ENCODE peak calls at places on chromosomes 1 and 21, in ten cellular contexts. B, D, V, X, C, F, E, U, N and R are unnamed samples. For H3K4me1 and H3K27me3, the result is how much of the 10 kb centered on the place peaks cover.

GRCh38 chr1:190258003-190258402 is 219.7 kb downstream of the BRINP3 start:
- DNase-seq in V (no peak), D (no peak), U (no peak), X (no peak), E (no peak), B (no peak), F (no peak), C (no peak), N (peak), R (no peak)

GRCh38 chr1:21200767-21201166 is 24.1 kb upstream of the EIF4G3 start:
- DNase-seq in F (no peak), X (no peak), D (no peak), U (peak), V (no peak), N (no peak), E (no peak), B (no peak), C (no peak), R (no peak)

GRCh38 chr1:245153081-245153644 is 1.6 kb upstream of the KIF26B start:
- DNase-seq in B (no peak), V (peak), N (peak), U (peak), E (peak), D (no peak), F (peak), C (peak), X (peak), R (peak)

GRCh38 chr1:63920154-63921117 is 146.6 kb downstream of the ROR1 start:
- DNase-seq in F (no peak), V (no peak), X (no peak), B (no peak), N (no peak), E (no peak), D (no peak), U (peak), C (no peak), R (no peak)

GRCh38 chr1:20997602-20998235 is 179.0 kb downstream of the EIF4G3 start:
- DNase-seq in U (no peak), F (no peak), B (no peak), D (no peak), N (no peak), X (no peak), E (no peak), V (no peak), C (no peak), R (no peak)

GRCh38 chr1:204578867-204579664 is 62.9 kb downstream of the MDM4 start:
- DNase-seq in V (no peak), C (peak), D (no peak), N (peak), E (no peak), U (no peak), B (no peak), F (no peak), X (peak), R (no peak)

GRCh38 chr1:54581621-54582035 is 33.6 kb downstream of the ACOT11 start:
- DNase-seq in F (no peak), U (peak), B (peak), C (peak), E (no peak), V (peak), X (no peak), D (peak), N (no peak), R (peak)

GRCh38 chr1:21680918-21681317 is 11.8 kb upstream of the RAP1GAP start:
- DNase-seq in U (peak), N (no peak), B (no peak), C (no peak), E (peak), V (no peak), X (no peak), F (no peak), D (no peak), R (no peak)

GRCh38 chr21:42505090-42505726 is 8.4 kb upstream of the SLC37A1 start:
- DNase-seq in N (no peak), B (no peak), C (no peak), V (no peak), D (no peak), X (no peak), U (no peak), F (no peak), E (no peak), R (no peak)

GRCh38 chr1:85172684-85173337 is 28.0 kb downstream of the SYDE2 start:
- DNase-seq in E (no peak), V (no peak), B (no peak), N (no peak), X (no peak), U (no peak), F (no peak), C (no peak), D (no peak), R (no peak)

GRCh38 chr1:84415386-84415785 is 17.1 kb downstream of the DNASE2B start:
- DNase-seq in D (no peak), U (peak), B (no peak), N (no peak), V (no peak), F (no peak), X (no peak), E (no peak), C (no peak), R (no peak)

GRCh38 chr1:222331765-222332164 is 216.1 kb downstream of the HHIPL2 start:
- DNase-seq in B (no peak), C (no peak), F (no peak), E (no peak), X (no peak), N (no peak), D (no peak), V (no peak), U (no peak), R (no peak)

GRCh38 chr1:15876357-15876756 is 28.9 kb downstream of the SPEN start:
- DNase-seq in E (peak), U (no peak), X (no peak), B (no peak), D (no peak), V (no peak), N (peak), C (no peak), F (no peak), R (no peak)

GRCh38 chr1:30663596-30664091 is 59.7 kb downstream of the MATN1 start:
- DNase-seq in V (no peak), U (no peak), D (no peak), B (no peak), C (peak), F (no peak), N (peak), X (no peak), E (no peak), R (peak)

GRCh38 chr1:231827337-231828105 is 200.9 kb downstream of the DISC1 start:
- DNase-seq in V (no peak), C (no peak), X (no peak), E (no peak), F (no peak), N (no peak), U (peak), D (no peak), B (no peak), R (no peak)

GRCh38 chr1:13948851-13949490 is 249.0 kb downstream of the PRDM2 start:
- DNase-seq in U (no peak), D (peak), N (no peak), X (no peak), F (no peak), V (no peak), B (peak), C (no peak), E (no peak), R (no peak)

GRCh38 chr1:214422137-214422671 is 129.2 kb downstream of the PTPN14 start:
- DNase-seq in C (no peak), B (no peak), D (no peak), V (no peak), X (no peak), E (no peak), U (peak), F (no peak), N (no peak), R (no peak)

GRCh38 chr21:45502600-45502999 is 39.6 kb downstream of the SLC19A1 start:
- DNase-seq in U (no peak), D (peak), X (no peak), B (no peak), F (peak), E (no peak), V (peak), C (peak), N (no peak), R (peak)

GRCh38 chr1:245419572-245419971 is 264.8 kb downstream of the KIF26B start:
- DNase-seq in V (no peak), C (no peak), E (no peak), U (no peak), X (no peak), N (peak), D (no peak), F (no peak), B (no peak), R (no peak)

GRCh38 chr1:193538690-193539089 is 352.3 kb upstream of the B3GALT2 start:
- DNase-seq in C (no peak), U (no peak), N (no peak), D (no peak), X (peak), V (no peak), B (no peak), E (no peak), F (no peak), R (no peak)

GRCh38 chr1:88291902-88292301 is 392.2 kb upstream of the PKN2 start:
- DNase-seq in N (peak), C (no peak), F (no peak), V (no peak), X (no peak), E (no peak), U (no peak), D (no peak), B (no peak), R (no peak)

GRCh38 chr1:165907256-165907857 is 79.9 kb downstream of the UCK2 start:
- DNase-seq in B (no peak), C (no peak), X (no peak), V (no peak), E (no peak), D (no peak), N (no peak), F (no peak), U (peak), R (no peak)

GRCh38 chr1:54811739-54812655 is 10.9 kb upstream of the TTC22 start:
- DNase-seq in F (no peak), C (no peak), D (peak), E (peak), N (no peak), B (no peak), V (peak), X (no peak), U (no peak), R (peak)

GRCh38 chr1:83799474-83800085 is 199.4 kb downstream of the TTLL7 start:
- DNase-seq in N (no peak), C (no peak), U (no peak), D (no peak), X (no peak), V (no peak), B (no peak), F (no peak), E (no peak), R (no peak)

GRCh38 chr21:31675960-31676359 is 16.5 kb downstream of the SOD1 start:
- DNase-seq in V (no peak), U (no peak), C (no peak), E (no peak), D (no peak), F (no peak), N (no peak), X (no peak), B (no peak), R (no peak)

GRCh38 chr21:37139902-37140301 is 66.8 kb downstream of the TTC3 start:
- DNase-seq in B (no peak), N (peak), X (no peak), F (no peak), E (no peak), D (no peak), V (no peak), U (no peak), C (no peak), R (no peak)

GRCh38 chr1:94100785-94101612 is 19.9 kb downstream of the ABCA4 start:
- DNase-seq in B (no peak), F (no peak), U (no peak), X (no peak), V (no peak), E (no peak), C (no peak), N (no peak), D (no peak), R (no peak)

GRCh38 chr1:94103608-94104007 is 17.3 kb downstream of the ABCA4 start:
- DNase-seq in U (no peak), C (no peak), D (no peak), X (no peak), B (no peak), E (no peak), V (no peak), N (no peak), F (no peak), R (no peak)

GRCh38 chr1:94100129-94100784 is 20.7 kb downstream of the ABCA4 start:
- DNase-seq in N (no peak), C (no peak), F (no peak), B (no peak), D (no peak), V (no peak), U (no peak), X (no peak), E (no peak), R (no peak)

GRCh38 chr1:94101613-94101940 is 19.4 kb downstream of the ABCA4 start:
- DNase-seq in F (no peak), U (peak), D (no peak), E (no peak), V (no peak), B (no peak), X (no peak), C (no peak), N (no peak), R (no peak)

GRCh38 chr1:94102126-94102525 is 18.8 kb downstream of the ABCA4 start:
- DNase-seq in X (no peak), F (no peak), E (no peak), N (no peak), V (no peak), U (no peak), D (no peak), C (no peak), B (no peak), R (no peak)
- H3K4me1 ChIP-seq in X (under half), F (under half), E (under half), N (under half), V (under half), U (under half), D (under half), C (under half), B (under half), R (under half)

GRCh38 chr1:43305926-43306687 is 5.3 kb downstream of the TIE1 start:
- DNase-seq in B (no peak), V (peak), F (peak), D (no peak), N (no peak), X (no peak), U (no peak), C (peak), E (no peak), R (no peak)
- H3K27ac ChIP-seq in B (peak), V (peak), F (no peak), D (no peak), N (no peak), X (no peak), U (no peak), C (no peak), E (no peak), R (no peak)

GRCh38 chr1:152125834-152126443 is 10.7 kb upstream of the TCHH start:
- DNase-seq in D (no peak), C (no peak), B (no peak), E (no peak), X (no peak), N (no peak), U (no peak), F (no peak), V (no peak), R (no peak)

GRCh38 chr1:152130186-152130585 is 14.9 kb upstream of the TCHH start:
- DNase-seq in D (no peak), F (no peak), E (no peak), C (no peak), N (no peak), V (no peak), X (no peak), B (no peak), U (no peak), R (no peak)
- H3K27me3 ChIP-seq in D (under half), F (under half), E (under half), C (under half), N (under half), V (under half), X (under half), B (under half), U (half or more), R (under half)

GRCh38 chr1:116159611-116160010 is 48.4 kb downstream of the MAB21L3 start:
- DNase-seq in N (no peak), V (no peak), B (no peak), X (no peak), D (no peak), F (no peak), U (no peak), C (no peak), E (no peak), R (no peak)

GRCh38 chr1:116153692-116154031 is 42.5 kb downstream of the MAB21L3 start:
- DNase-seq in C (no peak), E (no peak), B (no peak), N (no peak), X (no peak), U (no peak), F (no peak), V (no peak), D (no peak), R (no peak)

GRCh38 chr1:116159177-116159576 is 48.0 kb downstream of the MAB21L3 start:
- DNase-seq in C (no peak), F (no peak), E (no peak), N (no peak), D (no peak), B (no peak), V (no peak), X (no peak), U (no peak), R (no peak)

GRCh38 chr1:116154536-116154935 is 43.3 kb downstream of the MAB21L3 start:
- DNase-seq in C (no peak), B (no peak), F (no peak), N (no peak), V (no peak), U (no peak), D (no peak), X (no peak), E (no peak), R (no peak)

GRCh38 chr1:116157096-116157495 is 45.9 kb downstream of the MAB21L3 start:
- DNase-seq in U (no peak), N (no peak), D (no peak), F (no peak), X (no peak), V (no peak), C (no peak), E (no peak), B (no peak), R (no peak)
- H3K4me1 ChIP-seq in U (under half), N (under half), D (under half), F (under half), X (under half), V (under half), C (under half), E (under half), B (under half), R (under half)

GRCh38 chr1:171644805-171645483 is 7.5 kb downstream of the MYOC start:
- DNase-seq in F (peak), V (peak), U (peak), N (peak), C (peak), D (peak), B (peak), E (peak), X (peak), R (peak)
- H3K27ac ChIP-seq in F (no peak), V (peak), U (no peak), N (no peak), C (no peak), D (peak), B (peak), E (no peak), X (no peak), R (peak)

GRCh38 chr1:220886470-220887201 is 7.4 kb downstream of the HLX start:
- DNase-seq in D (no peak), C (no peak), N (no peak), E (no peak), V (no peak), X (no peak), U (no peak), B (no peak), F (no peak), R (no peak)

GRCh38 chr1:220888665-220888986 is 9.4 kb downstream of the HLX start:
- DNase-seq in V (no peak), U (no peak), N (no peak), D (no peak), E (no peak), B (no peak), C (no peak), X (no peak), F (no peak), R (no peak)

GRCh38 chr1:220889333-220889732 is 10.1 kb downstream of the HLX start:
- DNase-seq in V (no peak), B (no peak), U (no peak), C (no peak), X (no peak), D (no peak), N (no peak), E (no peak), F (no peak), R (no peak)

GRCh38 chr1:220887202-220887867 is 8.1 kb downstream of the HLX start:
- DNase-seq in F (no peak), E (peak), B (no peak), U (no peak), N (peak), D (no peak), V (no peak), C (no peak), X (no peak), R (no peak)

DNA sequence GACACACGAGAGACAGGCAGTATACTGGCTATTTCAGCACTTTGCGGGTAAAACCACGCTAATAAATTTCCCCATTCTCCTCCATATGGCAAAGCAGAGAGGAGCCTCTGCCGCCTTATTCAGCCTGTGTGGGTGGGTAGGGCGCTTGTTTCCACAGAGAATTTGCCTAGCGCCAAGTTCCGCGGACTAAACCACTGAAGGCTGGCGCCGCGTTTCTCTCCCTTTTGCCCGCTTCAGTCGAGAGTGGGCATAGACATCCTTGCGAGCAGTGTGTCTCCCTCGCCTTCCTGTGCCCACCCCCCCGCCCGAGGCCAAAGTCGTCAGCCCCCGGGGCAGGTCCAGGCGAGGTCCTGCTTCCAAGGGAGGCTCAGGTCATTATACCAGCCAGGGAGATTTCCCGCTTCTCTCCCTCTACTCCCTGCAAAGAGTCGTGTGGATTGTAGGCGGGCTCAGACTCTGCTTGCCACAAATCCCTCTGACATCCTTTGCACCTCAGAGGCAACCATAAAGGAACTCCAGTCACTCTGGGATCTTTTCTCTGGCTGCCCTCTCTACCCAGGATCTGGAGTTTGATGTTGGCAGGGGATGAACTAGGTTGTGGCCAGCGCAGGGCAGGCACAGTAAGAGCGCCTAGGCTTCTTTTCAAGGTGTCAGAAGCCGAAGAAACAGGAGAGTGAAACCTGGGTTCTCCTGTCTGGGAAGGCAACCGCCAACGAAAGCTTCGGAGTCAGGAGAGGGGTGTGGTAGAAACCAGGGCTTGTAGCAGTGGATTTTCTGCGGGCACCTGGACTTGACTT is 8.8 kb downstream of the HLX start:
- DNase-seq in E (no peak), U (no peak), X (no peak), D (no peak), C (no peak), B (no peak), N (peak), V (no peak), F (no peak), R (no peak)
- H3K27me3 ChIP-seq in E (half or more), U (under half), X (under half), D (under half), C (under half), B (under half), N (half or more), V (half or more), F (under half), R (under half)

DNA sequence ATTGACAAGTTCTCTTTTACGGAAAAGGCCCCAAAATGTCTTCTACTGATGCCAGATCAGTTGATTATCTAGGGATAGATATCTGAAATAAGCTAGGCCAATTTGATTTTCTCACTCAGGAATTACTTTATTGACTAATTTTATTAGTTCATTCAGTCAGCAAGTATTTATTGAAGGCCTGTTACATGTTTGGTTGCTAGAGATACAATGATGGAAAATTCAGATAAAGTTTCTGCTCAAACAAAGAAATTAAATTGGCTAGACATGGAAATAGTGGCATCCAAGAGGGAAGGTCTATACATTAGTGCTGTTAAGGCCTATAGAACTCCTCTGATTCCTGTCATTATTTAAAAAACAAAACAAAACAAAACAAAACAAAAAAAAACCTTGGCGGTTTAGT is 56.5 kb downstream of the HS2ST1 start:
- DNase-seq in X (no peak), N (no peak), B (no peak), U (no peak), C (no peak), E (no peak), V (no peak), F (no peak), D (no peak), R (no peak)
- H3K4me1 ChIP-seq in X (under half), N (under half), B (under half), U (under half), C (under half), E (under half), V (under half), F (under half), D (under half), R (under half)

GRCh38 chr1:952201-952600 is 6.9 kb downstream of the NOC2L start:
- DNase-seq in E (no peak), N (no peak), D (no peak), U (no peak), V (no peak), X (no peak), F (no peak), C (no peak), B (no peak), R (no peak)
- H3K27ac ChIP-seq in E (no peak), N (no peak), D (no peak), U (no peak), V (no peak), X (no peak), F (no peak), C (no peak), B (no peak), R (no peak)